ENCODE peak calls at places on chromosome 11, in five cellular contexts. R, W, C, B and Q are unnamed samples.

GRCh38 chr11:60765355-60765754 is 8.7 kb downstream of the MS4A15 start:
- DNase-seq in R (no peak), W (no peak), C (no peak), B (no peak), Q (no peak)

GRCh38 chr11:76206327-76207081 is at the start of gene WNT11:
- DNase-seq in R (peak), W (no peak), C (no peak), B (peak), Q (no peak)

GRCh38 chr11:29280452-29280851 is 736.4 kb downstream of the KCNA4 start:
- DNase-seq in R (no peak), W (peak), C (no peak), B (no peak), Q (no peak)

GRCh38 chr11:12842933-12843636 is 166.0 kb upstream of the RASSF10 start:
- DNase-seq in R (no peak), W (no peak), C (no peak), B (peak), Q (no peak)

GRCh38 chr11:32792948-32793475 is 1.4 kb downstream of the CCDC73 start:
- DNase-seq in R (peak), W (peak), C (no peak), B (peak), Q (no peak)

GRCh38 chr11:66227700-66228099 is 40.7 kb upstream of the RAB1B start:
- DNase-seq in R (no peak), W (no peak), C (no peak), B (no peak), Q (no peak)

GRCh38 chr11:47410404-47411264 is 2.2 kb downstream of the SLC39A13 start:
- DNase-seq in R (peak), W (no peak), C (no peak), B (no peak), Q (no peak)

GRCh38 chr11:33557201-33557600 is 143.4 kb downstream of the C11orf91 start:
- DNase-seq in R (no peak), W (peak), C (peak), B (no peak), Q (no peak)

GRCh38 chr11:91996526-91996925 is 228.1 kb upstream of the FAT3 start:
- DNase-seq in R (no peak), W (no peak), C (no peak), B (no peak), Q (no peak)

GRCh38 chr11:96311120-96311568 is 31.9 kb downstream of the MAML2 start:
- DNase-seq in R (no peak), W (no peak), C (peak), B (no peak), Q (no peak)

GRCh38 chr11:125807909-125808308 is 20.0 kb downstream of the PATE3 start:
- DNase-seq in R (no peak), W (no peak), C (no peak), B (no peak), Q (no peak)

GRCh38 chr11:121250843-121251242 is 41.7 kb upstream of the SC5D start:
- DNase-seq in R (no peak), W (no peak), C (no peak), B (no peak), Q (no peak)

GRCh38 chr11:69335010-69335409 is 41.1 kb downstream of the MYEOV start:
- DNase-seq in R (no peak), W (no peak), C (no peak), B (no peak), Q (peak)

GRCh38 chr11:119536801-119537200 is 113.8 kb upstream of the THY1 start:
- DNase-seq in R (no peak), W (no peak), C (no peak), B (no peak), Q (no peak)

GRCh38 chr11:131536159-131536558 is 165.7 kb downstream of the NTM start:
- DNase-seq in R (no peak), W (no peak), C (no peak), B (no peak), Q (no peak)

GRCh38 chr11:66388746-66389386 is 17.3 kb upstream of the SLC29A2 start:
- DNase-seq in R (no peak), W (no peak), C (no peak), B (peak), Q (no peak)

GRCh38 chr11:131408011-131408640 is 37.7 kb downstream of the NTM start:
- DNase-seq in R (no peak), W (no peak), C (peak), B (no peak), Q (no peak)

GRCh38 chr11:83156996-83157754 is at the start of gene PCF11:
- DNase-seq in R (no peak), W (no peak), C (no peak), B (no peak), Q (no peak)

GRCh38 chr11:70460111-70460510 is 61.8 kb downstream of the CTTN start:
- DNase-seq in R (no peak), W (no peak), C (no peak), B (no peak), Q (no peak)

GRCh38 chr11:80136991-80137390 is 696.2 kb upstream of the TENM4 start:
- DNase-seq in R (no peak), W (peak), C (no peak), B (no peak), Q (no peak)

GRCh38 chr11:11400121-11400520 is 47.1 kb upstream of the CSNK2A3 start:
- DNase-seq in R (no peak), W (no peak), C (no peak), B (no peak), Q (no peak)

GRCh38 chr11:65298131-65298535 is 16.5 kb upstream of the CDC42EP2 start:
- DNase-seq in R (peak), W (no peak), C (no peak), B (no peak), Q (peak)

GRCh38 chr11:86370922-86371614 is 3.6 kb upstream of the CCDC81 start:
- DNase-seq in R (no peak), W (no peak), C (peak), B (peak), Q (no peak)

GRCh38 chr11:86183694-86184093 is 60.9 kb upstream of the EED start:
- DNase-seq in R (no peak), W (no peak), C (no peak), B (peak), Q (no peak)

GRCh38 chr11:82899957-82900276 is 313 bp downstream of the PRCP start:
- DNase-seq in R (no peak), W (no peak), C (no peak), B (no peak), Q (no peak)

GRCh38 chr11:114586797-114587196 is 8.8 kb downstream of the NXPE4 start:
- DNase-seq in R (no peak), W (no peak), C (no peak), B (no peak), Q (no peak)
- TF ChIP-seq CTCF in R (no peak), W (no peak), C (peak), B (no peak), Q (peak)

GRCh38 chr11:35558468-35558867 is 33.1 kb upstream of the PAMR1 start:
- DNase-seq in R (no peak), W (no peak), C (no peak), B (no peak), Q (no peak)

GRCh38 chr11:35553021-35553420 is 27.6 kb upstream of the PAMR1 start:
- DNase-seq in R (no peak), W (no peak), C (no peak), B (no peak), Q (no peak)

GRCh38 chr11:35555238-35555887 is 29.9 kb upstream of the PAMR1 start:
- DNase-seq in R (no peak), W (no peak), C (no peak), B (no peak), Q (no peak)

GRCh38 chr11:35553831-35554230 is 28.4 kb upstream of the PAMR1 start:
- DNase-seq in R (no peak), W (no peak), C (peak), B (no peak), Q (no peak)

DNA sequence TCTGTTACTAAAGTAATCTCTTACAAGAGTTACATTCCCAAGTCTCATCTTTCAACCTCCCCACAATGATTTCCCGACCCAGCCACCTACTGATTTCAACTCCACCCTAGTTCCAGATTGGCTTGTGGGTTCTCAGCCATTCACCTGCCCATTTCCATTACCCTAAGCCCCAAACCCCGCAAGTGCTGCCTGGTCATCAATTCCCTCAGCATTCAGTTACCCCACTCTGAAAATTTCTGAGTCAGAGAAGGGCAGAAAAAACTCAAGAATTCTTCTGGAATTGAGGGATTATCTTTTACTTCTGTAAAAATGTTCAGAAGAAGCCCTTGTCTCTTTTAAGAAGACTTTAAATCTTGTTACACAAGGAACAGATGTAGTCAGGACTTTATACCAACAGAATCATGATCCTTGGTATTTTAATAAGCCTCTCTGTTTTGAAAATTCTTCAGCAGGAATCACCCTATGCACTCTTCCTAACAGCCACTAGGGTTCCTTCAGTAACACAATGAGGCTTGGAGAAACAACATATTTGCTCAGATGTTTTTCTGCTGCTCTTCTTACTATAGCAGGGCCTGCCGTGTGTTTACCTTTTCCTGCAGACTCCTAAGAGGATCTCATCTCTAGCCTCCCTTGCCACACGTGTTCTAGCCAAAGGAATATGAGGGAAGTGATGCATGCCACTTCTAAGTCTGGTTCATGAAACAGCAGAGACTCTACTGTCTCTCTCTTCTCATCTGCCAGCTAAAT is 29.2 kb upstream of the PAMR1 start:
- DNase-seq in R (no peak), W (no peak), C (no peak), B (no peak), Q (no peak)
- TF ChIP-seq CTCF in R (no peak), W (peak), C (peak), B (no peak), Q (peak)

GRCh38 chr11:46413755-46414465 is 22.3 kb upstream of the CHRM4 start:
- DNase-seq in R (no peak), W (no peak), C (no peak), B (no peak), Q (no peak)

GRCh38 chr11:46414466-46414796 is 22.9 kb upstream of the CHRM4 start:
- DNase-seq in R (no peak), W (no peak), C (no peak), B (no peak), Q (no peak)

GRCh38 chr11:46408407-46408986 is 16.9 kb upstream of the CHRM4 start:
- DNase-seq in R (no peak), W (no peak), C (no peak), B (no peak), Q (no peak)

GRCh38 chr11:46407635-46408034 is 16.1 kb upstream of the CHRM4 start:
- DNase-seq in R (no peak), W (no peak), C (no peak), B (no peak), Q (no peak)

GRCh38 chr11:46410021-46410420 is 18.4 kb upstream of the CHRM4 start:
- DNase-seq in R (no peak), W (no peak), C (no peak), B (no peak), Q (no peak)
- TF ChIP-seq CTCF in R (no peak), W (peak), C (no peak), B (no peak), Q (no peak)

DNA sequence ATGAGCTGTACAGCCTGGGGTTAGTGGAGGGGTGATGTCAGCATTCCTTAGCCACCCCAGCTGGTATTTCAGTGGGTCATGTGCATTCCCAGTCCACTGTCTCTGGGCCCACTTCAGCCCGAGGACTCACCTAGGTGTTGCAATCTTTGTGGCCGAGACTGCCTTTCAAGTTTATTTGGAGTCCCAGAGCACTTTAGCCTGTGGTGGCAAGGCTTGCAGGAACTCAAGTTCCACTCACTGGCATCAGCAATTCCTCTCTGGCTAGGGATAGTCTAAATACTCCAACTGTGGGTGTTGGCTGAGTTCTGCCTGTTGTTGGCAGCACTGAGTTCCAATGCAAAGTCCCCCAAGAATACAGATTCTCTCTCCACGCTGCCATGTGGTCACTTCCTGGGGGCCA is 191.6 kb upstream of the PGR start:
- DNase-seq in R (no peak), W (no peak), C (no peak), B (no peak), Q (no peak)
- TF ChIP-seq CTCF in R (no peak), W (no peak), C (no peak), B (no peak), Q (no peak)

GRCh38 chr11:26335903-26336302 is 4.0 kb downstream of the ANO3 start:
- DNase-seq in R (no peak), W (no peak), C (no peak), B (no peak), Q (no peak)

GRCh38 chr11:26332572-26332915 is 614 bp downstream of the ANO3 start:
- DNase-seq in R (no peak), W (no peak), C (no peak), B (no peak), Q (no peak)

GRCh38 chr11:26333906-26334305 is 2.0 kb downstream of the ANO3 start:
- DNase-seq in R (no peak), W (no peak), C (no peak), B (no peak), Q (no peak)

GRCh38 chr11:26330255-26330654 is 1.7 kb upstream of the ANO3 start:
- DNase-seq in R (no peak), W (no peak), C (no peak), B (no peak), Q (no peak)

GRCh38 chr11:26331911-26332571 is at the start of gene ANO3:
- DNase-seq in R (peak), W (peak), C (peak), B (peak), Q (peak)
- TF ChIP-seq CTCF in R (no peak), W (peak), C (peak), B (peak), Q (peak)

GRCh38 chr11:93248602-93249001 is 50.8 kb upstream of the SLC36A4 start:
- DNase-seq in R (no peak), W (no peak), C (no peak), B (no peak), Q (no peak)
- TF ChIP-seq CTCF in R (no peak), W (peak), C (peak), B (no peak), Q (peak)

GRCh38 chr11:14413307-14414072 is 54.5 kb upstream of the RRAS2 start:
- DNase-seq in R (peak), W (no peak), C (no peak), B (no peak), Q (no peak)
- TF ChIP-seq CTCF in R (no peak), W (no peak), C (peak), B (no peak), Q (peak)